ENCODE peak calls at places on chromosomes 6 and 20, in nine cellular contexts. One of them, this sample, is unnamed.

GRCh38 chr6:87808005-87808757 is 106.1 kb upstream of the AKIRIN2 start:
- DNase-seq in SHP77: no peak
- DNase-seq in right cardiac atrium: no peak
- DNase-seq in fibroblast of lung: peak; percentile 89
- DNase-seq in KG1: no peak
- DNase-seq in HuH-7.5: no peak
- DNase-seq in fibroblast of the aortic adventitia: peak; percentile 28
- DNase-seq in activated CD8-positive, alpha-beta T cell treated with anti-CD3 and anti-CD28 coated beads for 36 hours: no peak
- DNase-seq in ACHN: no peak
- DNase-seq in this sample: no peak

GRCh38 chr6:57822896-57823358 is 505.5 kb downstream of the PRIM2 start:
- DNase-seq in SHP77: no peak
- DNase-seq in ACHN: no peak
- DNase-seq in right cardiac atrium: no peak
- DNase-seq in fibroblast of the aortic adventitia: peak; percentile 4
- DNase-seq in fibroblast of lung: peak; percentile 2
- DNase-seq in HuH-7.5: no peak
- DNase-seq in activated CD8-positive, alpha-beta T cell treated with anti-CD3 and anti-CD28 coated beads for 36 hours: no peak
- DNase-seq in KG1: no peak
- DNase-seq in this sample: no peak

GRCh38 chr6:4719491-4719890 is 56.7 kb upstream of the CDYL start:
- DNase-seq in fibroblast of the aortic adventitia: no peak
- DNase-seq in activated CD8-positive, alpha-beta T cell treated with anti-CD3 and anti-CD28 coated beads for 36 hours: no peak
- DNase-seq in right cardiac atrium: no peak
- DNase-seq in KG1: no peak
- DNase-seq in ACHN: no peak
- DNase-seq in HuH-7.5: no peak
- DNase-seq in fibroblast of lung: no peak
- DNase-seq in SHP77: no peak
- DNase-seq in this sample: no peak

GRCh38 chr6:127923135-127923534 is 22.3 kb upstream of the THEMIS start:
- DNase-seq in HuH-7.5: no peak
- DNase-seq in activated CD8-positive, alpha-beta T cell treated with anti-CD3 and anti-CD28 coated beads for 36 hours: no peak
- DNase-seq in KG1: no peak
- DNase-seq in right cardiac atrium: no peak
- DNase-seq in fibroblast of lung: no peak
- DNase-seq in SHP77: no peak
- DNase-seq in ACHN: no peak
- DNase-seq in fibroblast of the aortic adventitia: no peak
- DNase-seq in this sample: no peak

GRCh38 chr6:163490826-163491577 is 76.5 kb downstream of the QKI start:
- DNase-seq in SHP77: peak; percentile 7
- DNase-seq in HuH-7.5: no peak
- DNase-seq in right cardiac atrium: peak; percentile 70
- DNase-seq in fibroblast of lung: peak; percentile 82
- DNase-seq in activated CD8-positive, alpha-beta T cell treated with anti-CD3 and anti-CD28 coated beads for 36 hours: peak; percentile 41
- DNase-seq in KG1: no peak
- DNase-seq in fibroblast of the aortic adventitia: peak; percentile 36
- DNase-seq in ACHN: no peak
- DNase-seq in this sample: no peak

GRCh38 chr6:4518506-4518905 is 257.7 kb upstream of the CDYL start:
- DNase-seq in HuH-7.5: no peak
- DNase-seq in fibroblast of lung: peak; percentile 61
- DNase-seq in KG1: no peak
- DNase-seq in fibroblast of the aortic adventitia: peak; percentile 12
- DNase-seq in ACHN: no peak
- DNase-seq in right cardiac atrium: no peak
- DNase-seq in activated CD8-positive, alpha-beta T cell treated with anti-CD3 and anti-CD28 coated beads for 36 hours: no peak
- DNase-seq in SHP77: no peak
- DNase-seq in this sample: no peak

GRCh38 chr6:26554669-26555504 is 16.7 kb downstream of the HMGN4 start:
- DNase-seq in fibroblast of lung: peak; percentile 62
- DNase-seq in HuH-7.5: no peak
- DNase-seq in ACHN: no peak
- DNase-seq in KG1: peak; percentile 54
- DNase-seq in SHP77: peak; percentile 22
- DNase-seq in activated CD8-positive, alpha-beta T cell treated with anti-CD3 and anti-CD28 coated beads for 36 hours: peak; percentile 80
- DNase-seq in right cardiac atrium: peak; percentile 55
- DNase-seq in fibroblast of the aortic adventitia: peak; percentile 72
- DNase-seq in this sample: no peak

GRCh38 chr20:12737497-12737896 is 271.3 kb upstream of the SPTLC3 start:
- DNase-seq in fibroblast of the aortic adventitia: no peak
- DNase-seq in right cardiac atrium: no peak
- DNase-seq in activated CD8-positive, alpha-beta T cell treated with anti-CD3 and anti-CD28 coated beads for 36 hours: no peak
- DNase-seq in HuH-7.5: no peak
- DNase-seq in KG1: no peak
- DNase-seq in ACHN: no peak
- DNase-seq in SHP77: no peak
- DNase-seq in fibroblast of lung: no peak
- DNase-seq in this sample: no peak

GRCh38 chr6:88870728-88871330 is 92.6 kb downstream of the RNGTT start:
- DNase-seq in KG1: peak; percentile 45
- DNase-seq in activated CD8-positive, alpha-beta T cell treated with anti-CD3 and anti-CD28 coated beads for 36 hours: peak; percentile 56
- DNase-seq in SHP77: peak; percentile 42
- DNase-seq in fibroblast of lung: peak; percentile 44
- DNase-seq in HuH-7.5: no peak
- DNase-seq in ACHN: peak; percentile 67
- DNase-seq in fibroblast of the aortic adventitia: peak; percentile 84
- DNase-seq in right cardiac atrium: no peak
- DNase-seq in this sample: peak; percentile 30

GRCh38 chr20:52978851-52979250 is 6.7 kb downstream of the TSHZ2 start:
- DNase-seq in right cardiac atrium: no peak
- DNase-seq in fibroblast of lung: peak; percentile 81
- DNase-seq in SHP77: no peak
- DNase-seq in ACHN: no peak
- DNase-seq in KG1: no peak
- DNase-seq in HuH-7.5: no peak
- DNase-seq in fibroblast of the aortic adventitia: peak; percentile 15
- DNase-seq in activated CD8-positive, alpha-beta T cell treated with anti-CD3 and anti-CD28 coated beads for 36 hours: no peak
- DNase-seq in this sample: no peak

GRCh38 chr20:17895641-17896246 is 72.8 kb downstream of the SNX5 start:
- DNase-seq in fibroblast of the aortic adventitia: peak; percentile 60
- DNase-seq in ACHN: no peak
- DNase-seq in right cardiac atrium: peak; percentile 89
- DNase-seq in activated CD8-positive, alpha-beta T cell treated with anti-CD3 and anti-CD28 coated beads for 36 hours: peak; percentile 93
- DNase-seq in HuH-7.5: no peak
- DNase-seq in fibroblast of lung: peak; percentile 74
- DNase-seq in KG1: no peak
- DNase-seq in SHP77: no peak
- DNase-seq in this sample: no peak

GRCh38 chr6:593139-593906 is 63.6 kb downstream of the HUS1B start:
- DNase-seq in right cardiac atrium: no peak
- DNase-seq in fibroblast of the aortic adventitia: peak; percentile 80
- DNase-seq in ACHN: peak; percentile 56
- DNase-seq in SHP77: peak; percentile 21
- DNase-seq in fibroblast of lung: peak; percentile 43
- DNase-seq in activated CD8-positive, alpha-beta T cell treated with anti-CD3 and anti-CD28 coated beads for 36 hours: peak; percentile 85
- DNase-seq in KG1: peak; percentile 7
- DNase-seq in HuH-7.5: peak; percentile 11
- DNase-seq in this sample: peak; percentile 65

GRCh38 chr6:64817525-64817924 is 889.5 kb downstream of the EYS start:
- DNase-seq in right cardiac atrium: no peak
- DNase-seq in fibroblast of the aortic adventitia: no peak
- DNase-seq in HuH-7.5: no peak
- DNase-seq in SHP77: no peak
- DNase-seq in activated CD8-positive, alpha-beta T cell treated with anti-CD3 and anti-CD28 coated beads for 36 hours: no peak
- DNase-seq in fibroblast of lung: no peak
- DNase-seq in KG1: no peak
- DNase-seq in ACHN: no peak
- DNase-seq in this sample: no peak

GRCh38 chr6:17021539-17021889 is 80.3 kb upstream of the STMND1 start:
- DNase-seq in SHP77: no peak
- DNase-seq in HuH-7.5: no peak
- DNase-seq in fibroblast of lung: peak; percentile 77
- DNase-seq in KG1: no peak
- DNase-seq in right cardiac atrium: no peak
- DNase-seq in fibroblast of the aortic adventitia: peak; percentile 85
- DNase-seq in ACHN: no peak
- DNase-seq in activated CD8-positive, alpha-beta T cell treated with anti-CD3 and anti-CD28 coated beads for 36 hours: no peak
- DNase-seq in this sample: no peak

GRCh38 chr6:29964904-29965872 is 22.9 kb downstream of the HLA-A start:
- DNase-seq in activated CD8-positive, alpha-beta T cell treated with anti-CD3 and anti-CD28 coated beads for 36 hours: peak; percentile 82
- DNase-seq in ACHN: peak; percentile 58
- DNase-seq in right cardiac atrium: peak; percentile 85
- DNase-seq in KG1: peak; percentile 78
- DNase-seq in SHP77: peak; percentile 92
- DNase-seq in fibroblast of the aortic adventitia: peak; percentile 86
- DNase-seq in fibroblast of lung: peak; percentile 87
- DNase-seq in HuH-7.5: no peak
- DNase-seq in this sample: peak; percentile 60

GRCh38 chr6:42928748-42929087 is 562 bp upstream of the CNPY3 start:
- DNase-seq in fibroblast of the aortic adventitia: no peak
- DNase-seq in ACHN: peak; percentile 53
- DNase-seq in SHP77: peak; percentile 56
- DNase-seq in right cardiac atrium: no peak
- DNase-seq in activated CD8-positive, alpha-beta T cell treated with anti-CD3 and anti-CD28 coated beads for 36 hours: no peak
- DNase-seq in fibroblast of lung: no peak
- DNase-seq in KG1: peak; percentile 94
- DNase-seq in HuH-7.5: no peak
- DNase-seq in this sample: peak; percentile 45

GRCh38 chr6:130423044-130423443 is 57.2 kb downstream of the TMEM200A start:
- DNase-seq in ACHN: no peak
- DNase-seq in right cardiac atrium: no peak
- DNase-seq in SHP77: no peak
- DNase-seq in activated CD8-positive, alpha-beta T cell treated with anti-CD3 and anti-CD28 coated beads for 36 hours: no peak
- DNase-seq in fibroblast of the aortic adventitia: no peak
- DNase-seq in fibroblast of lung: no peak
- DNase-seq in HuH-7.5: no peak
- DNase-seq in KG1: no peak
- DNase-seq in this sample: no peak

GRCh38 chr20:41406307-41406706 is 39.7 kb upstream of the EMILIN3 start:
- DNase-seq in fibroblast of the aortic adventitia: no peak
- DNase-seq in HuH-7.5: no peak
- DNase-seq in SHP77: no peak
- DNase-seq in right cardiac atrium: no peak
- DNase-seq in fibroblast of lung: no peak
- DNase-seq in KG1: no peak
- DNase-seq in ACHN: no peak
- DNase-seq in activated CD8-positive, alpha-beta T cell treated with anti-CD3 and anti-CD28 coated beads for 36 hours: no peak
- DNase-seq in this sample: peak; percentile 66

GRCh38 chr6:167825059-167825758 is 1.5 kb upstream of the AFDN start:
- DNase-seq in right cardiac atrium: no peak
- DNase-seq in KG1: no peak
- DNase-seq in ACHN: no peak
- DNase-seq in fibroblast of the aortic adventitia: peak; percentile 40
- DNase-seq in HuH-7.5: peak; percentile 72
- DNase-seq in activated CD8-positive, alpha-beta T cell treated with anti-CD3 and anti-CD28 coated beads for 36 hours: no peak
- DNase-seq in fibroblast of lung: no peak
- DNase-seq in SHP77: no peak
- DNase-seq in this sample: no peak

GRCh38 chr6:133964052-133964451 is 11.0 kb downstream of the TBPL1 start:
- DNase-seq in KG1: no peak
- DNase-seq in activated CD8-positive, alpha-beta T cell treated with anti-CD3 and anti-CD28 coated beads for 36 hours: no peak
- DNase-seq in SHP77: no peak
- DNase-seq in fibroblast of lung: peak; percentile 92
- DNase-seq in fibroblast of the aortic adventitia: peak; percentile 72
- DNase-seq in right cardiac atrium: no peak
- DNase-seq in ACHN: no peak
- DNase-seq in HuH-7.5: no peak
- DNase-seq in this sample: no peak

GRCh38 chr6:105432797-105433196 is 29.9 kb upstream of the PREP start:
- DNase-seq in HuH-7.5: no peak
- DNase-seq in KG1: no peak
- DNase-seq in ACHN: peak; percentile 95
- DNase-seq in right cardiac atrium: no peak
- DNase-seq in fibroblast of lung: peak; percentile 92
- DNase-seq in fibroblast of the aortic adventitia: peak; percentile 94
- DNase-seq in activated CD8-positive, alpha-beta T cell treated with anti-CD3 and anti-CD28 coated beads for 36 hours: no peak
- DNase-seq in SHP77: no peak
- DNase-seq in this sample: no peak

GRCh38 chr6:157812425-157813171 is 10.4 kb upstream of the SNX9 start:
- DNase-seq in activated CD8-positive, alpha-beta T cell treated with anti-CD3 and anti-CD28 coated beads for 36 hours: no peak
- DNase-seq in ACHN: no peak
- DNase-seq in right cardiac atrium: no peak
- DNase-seq in HuH-7.5: no peak
- DNase-seq in fibroblast of the aortic adventitia: peak; percentile 59
- DNase-seq in KG1: no peak
- DNase-seq in fibroblast of lung: no peak
- DNase-seq in SHP77: no peak
- DNase-seq in this sample: no peak

GRCh38 chr20:15865553-15865952 is 707.7 kb downstream of the KIF16B start:
- DNase-seq in fibroblast of lung: no peak
- DNase-seq in KG1: no peak
- DNase-seq in right cardiac atrium: no peak
- DNase-seq in fibroblast of the aortic adventitia: no peak
- DNase-seq in HuH-7.5: no peak
- DNase-seq in ACHN: no peak
- DNase-seq in activated CD8-positive, alpha-beta T cell treated with anti-CD3 and anti-CD28 coated beads for 36 hours: no peak
- DNase-seq in SHP77: no peak
- DNase-seq in this sample: no peak

GRCh38 chr6:16158943-16159557 is 30.2 kb downstream of the MYLIP start:
- DNase-seq in activated CD8-positive, alpha-beta T cell treated with anti-CD3 and anti-CD28 coated beads for 36 hours: no peak
- DNase-seq in fibroblast of lung: no peak
- DNase-seq in right cardiac atrium: no peak
- DNase-seq in ACHN: no peak
- DNase-seq in KG1: no peak
- DNase-seq in SHP77: no peak
- DNase-seq in fibroblast of the aortic adventitia: no peak
- DNase-seq in HuH-7.5: no peak
- DNase-seq in this sample: no peak

GRCh38 chr20:3406481-3407425 is 716 bp downstream of the DNAAF9 start:
- DNase-seq in fibroblast of the aortic adventitia: peak; percentile 61
- DNase-seq in fibroblast of lung: peak; percentile 25
- DNase-seq in KG1: no peak
- DNase-seq in right cardiac atrium: peak; percentile 66
- DNase-seq in activated CD8-positive, alpha-beta T cell treated with anti-CD3 and anti-CD28 coated beads for 36 hours: peak; percentile 20
- DNase-seq in HuH-7.5: peak; percentile 44
- DNase-seq in SHP77: no peak
- DNase-seq in ACHN: peak; percentile 33
- DNase-seq in this sample: peak; percentile 52

GRCh38 chr6:153231048-153231635 is 100.1 kb upstream of the RGS17 start:
- DNase-seq in KG1: peak; percentile 4
- DNase-seq in ACHN: peak; percentile 65
- DNase-seq in SHP77: peak; percentile 31
- DNase-seq in fibroblast of the aortic adventitia: peak; percentile 46
- DNase-seq in activated CD8-positive, alpha-beta T cell treated with anti-CD3 and anti-CD28 coated beads for 36 hours: peak; percentile 65
- DNase-seq in fibroblast of lung: peak; percentile 30
- DNase-seq in right cardiac atrium: peak; percentile 46
- DNase-seq in HuH-7.5: peak; percentile 20
- DNase-seq in this sample: peak; percentile 66

GRCh38 chr20:38208523-38208922 is 43.5 kb upstream of the TGM2 start:
- DNase-seq in fibroblast of the aortic adventitia: no peak
- DNase-seq in ACHN: no peak
- DNase-seq in right cardiac atrium: no peak
- DNase-seq in HuH-7.5: no peak
- DNase-seq in KG1: no peak
- DNase-seq in fibroblast of lung: no peak
- DNase-seq in SHP77: no peak
- DNase-seq in activated CD8-positive, alpha-beta T cell treated with anti-CD3 and anti-CD28 coated beads for 36 hours: no peak
- DNase-seq in this sample: no peak

GRCh38 chr6:82251942-82252341 is 4.4 kb upstream of the IBTK start:
- DNase-seq in right cardiac atrium: no peak
- DNase-seq in SHP77: peak; percentile 19
- DNase-seq in fibroblast of lung: peak; percentile 27
- DNase-seq in fibroblast of the aortic adventitia: peak; percentile 75
- DNase-seq in KG1: peak; percentile 27
- DNase-seq in HuH-7.5: no peak
- DNase-seq in activated CD8-positive, alpha-beta T cell treated with anti-CD3 and anti-CD28 coated beads for 36 hours: no peak
- DNase-seq in ACHN: peak; percentile 52
- DNase-seq in this sample: no peak

GRCh38 chr6:34049395-34050342 is 96.2 kb downstream of the GRM4 start:
- DNase-seq in HuH-7.5: no peak
- DNase-seq in ACHN: no peak
- DNase-seq in right cardiac atrium: no peak
- DNase-seq in activated CD8-positive, alpha-beta T cell treated with anti-CD3 and anti-CD28 coated beads for 36 hours: no peak
- DNase-seq in SHP77: no peak
- DNase-seq in KG1: no peak
- DNase-seq in fibroblast of the aortic adventitia: no peak
- DNase-seq in fibroblast of lung: no peak
- DNase-seq in this sample: no peak

GRCh38 chr6:51839975-51840374 is 247.4 kb downstream of the PKHD1 start:
- DNase-seq in ACHN: no peak
- DNase-seq in KG1: no peak
- DNase-seq in fibroblast of the aortic adventitia: no peak
- DNase-seq in SHP77: no peak
- DNase-seq in right cardiac atrium: no peak
- DNase-seq in activated CD8-positive, alpha-beta T cell treated with anti-CD3 and anti-CD28 coated beads for 36 hours: no peak
- DNase-seq in fibroblast of lung: no peak
- DNase-seq in HuH-7.5: no peak
- DNase-seq in this sample: no peak

GRCh38 chr6:31094389-31094881 is 17.9 kb downstream of the C6orf15 start:
- DNase-seq in KG1: peak; percentile 49
- DNase-seq in SHP77: no peak
- DNase-seq in right cardiac atrium: no peak
- DNase-seq in fibroblast of the aortic adventitia: peak; percentile 30
- DNase-seq in ACHN: no peak
- DNase-seq in HuH-7.5: no peak
- DNase-seq in fibroblast of lung: no peak
- DNase-seq in activated CD8-positive, alpha-beta T cell treated with anti-CD3 and anti-CD28 coated beads for 36 hours: peak; percentile 45
- DNase-seq in this sample: no peak

This sample was measured in D341Med.